ENCODE peak calls at places on chromosome 20, in six cellular contexts. M is foreskin fibroblast, E is ACHN, G is heart right ventricle, J is mucosa of gallbladder, S is fibroblast of pulmonary artery. W is an unnamed sample.

GRCh38 chr20:40331699-40332098 is 357.3 kb downstream of the MAFB start:
- DNase-seq in E (no peak), S (no peak), G (no peak), M (no peak), J (peak; percentile 32), W (no peak)

GRCh38 chr20:32190608-32191415 is 16.7 kb downstream of the PLAGL2 start:
- DNase-seq in J (no peak), S (no peak), M (peak; percentile 24), E (no peak), G (no peak), W (no peak)

GRCh38 chr20:13199279-13199678 is 21.8 kb upstream of the ISM1 start:
- DNase-seq in E (no peak), S (no peak), J (no peak), M (no peak), G (no peak), W (no peak)

GRCh38 chr20:33191484-33191883 is 23.5 kb downstream of the BPIFA2 start:
- DNase-seq in M (no peak), S (no peak), J (no peak), G (no peak), E (no peak), W (no peak)

GRCh38 chr20:21365771-21366170 is 31.6 kb downstream of the NKX2-4 start:
- DNase-seq in M (no peak), E (no peak), G (no peak), S (no peak), J (no peak), W (no peak)

GRCh38 chr20:61896058-61896961 is 169.4 kb downstream of the TAF4 start:
- DNase-seq in J (no peak), E (peak; percentile 33), M (peak; percentile 36), G (peak; percentile 39), S (peak; percentile 51), W (no peak)

GRCh38 chr20:15297059-15297875 is 959.9 kb upstream of the FLRT3 start:
- DNase-seq in G (no peak), M (no peak), S (no peak), E (no peak), J (peak; percentile 31), W (no peak)

GRCh38 chr20:58208944-58209343 is 19.5 kb downstream of the ANKRD60 start:
- DNase-seq in J (no peak), S (no peak), E (no peak), G (no peak), M (no peak), W (no peak)

GRCh38 chr20:4973330-4974097 is 27.8 kb downstream of the SLC23A2 start:
- DNase-seq in M (peak; percentile 88), E (peak; percentile 82), S (peak; percentile 76), G (peak; percentile 21), J (peak; percentile 60), W (peak; percentile 47)

GRCh38 chr20:46735436-46735835 is 26.0 kb downstream of the SLC2A10 start:
- DNase-seq in E (no peak), G (no peak), M (no peak), J (no peak), S (no peak), W (no peak)

GRCh38 chr20:5996765-5997164 is 46.3 kb downstream of the MCM8 start:
- DNase-seq in G (no peak), E (no peak), J (no peak), M (no peak), S (no peak), W (no peak)